ENCODE peak calls at places on chromosome 19, in five cellular contexts. L is activated CD4-positive, CD25-positive, alpha-beta regulatory T cell treated with anti-CD3 and anti-CD28 coated beads, Interleukin-2, amount 50 U/mL, for 72 hours; X is NCI-H2081; U is endothelial cell; C is neural crest cell. T is an unnamed sample.

GRCh38 chr19:45874620-45874966 is 10.5 kb downstream of the FOXA3 start:
- DNase-seq in L (no peak), X (no peak), U (no peak), C (no peak), T (no peak)

GRCh38 chr19:16293133-16294085 is 31.2 kb upstream of the KLF2 start:
- DNase-seq in L (no peak), X (no peak), U (no peak), C (no peak), T (no peak)

GRCh38 chr19:55644842-55645511 is 1.5 kb downstream of the ZNF581 start:
- DNase-seq in L (no peak), X (no peak), U (no peak), C (no peak), T (no peak)

GRCh38 chr19:531009-531752 is 379 bp upstream of the CDC34 start:
- DNase-seq in L (peak; percentile 96), X (peak; percentile 81), U (peak; percentile 96), C (peak; percentile 84), T (peak; percentile 99)

GRCh38 chr19:47331931-47332547 is at the start of gene C5AR2:
- DNase-seq in L (no peak), X (no peak), U (no peak), C (no peak), T (no peak)

GRCh38 chr19:35549174-35549788 is 3.9 kb downstream of the TMEM147 start:
- DNase-seq in L (peak; percentile 59), X (peak; percentile 57), U (peak; percentile 65), C (peak; percentile 62), T (peak; percentile 27)

GRCh38 chr19:35901055-35901644 is 810 bp upstream of the NFKBID start:
- DNase-seq in L (no peak), X (no peak), U (no peak), C (no peak), T (no peak)

GRCh38 chr19:41321600-41322270 is 11.8 kb downstream of the CCDC97 start:
- DNase-seq in L (no peak), X (no peak), U (peak; percentile 64), C (peak; percentile 63), T (no peak)

GRCh38 chr19:56141416-56141992 is 417 bp downstream of the ZNF444 start:
- DNase-seq in L (no peak), X (no peak), U (peak; percentile 19), C (no peak), T (no peak)

GRCh38 chr19:13905634-13906524 is at the start of the genes BRME1 and CC2D1A:
- DNase-seq in L (peak; percentile 96), X (peak; percentile 91), U (peak; percentile 81), C (peak; percentile 84), T (peak; percentile 93)

GRCh38 chr19:575527-576506 is 3.4 kb downstream of the BSG start:
- DNase-seq in L (no peak), X (no peak), U (no peak), C (no peak), T (no peak)

GRCh38 chr19:5109560-5109959 is 140.6 kb downstream of the KDM4B start:
- DNase-seq in L (no peak), X (no peak), U (no peak), C (no peak), T (no peak)

GRCh38 chr19:11019824-11020223 is 59.0 kb downstream of the SMARCA4 start:
- DNase-seq in L (no peak), X (no peak), U (no peak), C (no peak), T (no peak)

GRCh38 chr19:46126086-46126485 is 1.6 kb upstream of the IGFL3 start:
- DNase-seq in L (no peak), X (no peak), U (no peak), C (no peak), T (no peak)

GRCh38 chr19:2763687-2764086 is 19.4 kb downstream of the SGTA start:
- DNase-seq in L (no peak), X (no peak), U (no peak), C (no peak), T (no peak)

GRCh38 chr19:29662604-29663404 is 2.5 kb upstream of the PLEKHF1 start:
- DNase-seq in L (no peak), X (no peak), U (no peak), C (no peak), T (no peak)

GRCh38 chr19:15129856-15130580 is 22.8 kb downstream of the SYDE1 start:
- DNase-seq in L (no peak), X (no peak), U (no peak), C (no peak), T (no peak)

GRCh38 chr19:46351241-46352041 is 4.6 kb downstream of the PPP5C start:
- DNase-seq in L (no peak), X (no peak), U (no peak), C (no peak), T (no peak)

GRCh38 chr19:51460164-51460992 is 2.1 kb upstream of the SIGLEC8 start:
- DNase-seq in L (peak; percentile 15), X (no peak), U (no peak), C (no peak), T (no peak)

GRCh38 chr19:4583961-4584669 is 24.6 kb upstream of the SEMA6B start:
- DNase-seq in L (no peak), X (peak; percentile 30), U (peak; percentile 53), C (peak; percentile 68), T (no peak)

GRCh38 chr19:56142087-56142787 is 1.1 kb downstream of the ZNF444 start:
- DNase-seq in L (no peak), X (peak; percentile 24), U (no peak), C (no peak), T (no peak)

GRCh38 chr19:7421941-7422744 is 66.7 kb downstream of the PEX11G start:
- DNase-seq in L (no peak), X (no peak), U (no peak), C (no peak), T (no peak)

GRCh38 chr19:5967994-5968430 is 9.9 kb downstream of the RANBP3 start:
- DNase-seq in L (peak; percentile 62), X (peak; percentile 61), U (peak; percentile 69), C (peak; percentile 62), T (no peak)

GRCh38 chr19:30036154-30037129 is 94.4 kb downstream of the URI1 start:
- DNase-seq in L (no peak), X (no peak), U (no peak), C (no peak), T (no peak)